ENCODE peak calls at places on chromosomes 11 and 22, in nine cellular contexts. W is globus pallidus; D is NCI-H1092; E is DMS153; X is nephron progenitor cell; N is CD8-positive, alpha-beta T cell; T is foreskin melanocyte; K is RPMI8226; M is T-helper 1 cell. B is an unnamed sample.

GRCh38 chr11:29328961-29329441 is 687.8 kb downstream of the KCNA4 start:
- DNase-seq in K (peak), D (no peak), T (peak), M (no peak), X (no peak), E (peak), N (no peak), W (no peak), B (no peak)

GRCh38 chr11:28072321-28072720 is 35.6 kb downstream of the KIF18A start:
- DNase-seq in T (no peak), X (no peak), E (no peak), W (no peak), N (no peak), M (no peak), K (no peak), D (no peak), B (no peak)

GRCh38 chr22:44147821-44148574 is 32.7 kb upstream of the PARVG start:
- DNase-seq in W (no peak), X (peak), D (no peak), K (no peak), E (no peak), N (no peak), T (no peak), M (no peak), B (no peak)

GRCh38 chr11:121336279-121336947 is 43.8 kb downstream of the SC5D start:
- DNase-seq in W (no peak), M (no peak), E (no peak), K (peak), X (no peak), T (peak), D (no peak), N (no peak), B (no peak)

GRCh38 chr11:63670738-63671321 is 346 bp downstream of the ATL3 start:
- DNase-seq in T (peak), K (peak), M (peak), W (peak), E (peak), D (peak), X (no peak), N (no peak), B (peak)

GRCh38 chr22:35882226-35883027 is 146.2 kb downstream of the RBFOX2 start:
- DNase-seq in D (no peak), K (peak), M (no peak), N (no peak), X (no peak), W (no peak), E (no peak), T (no peak), B (no peak)

GRCh38 chr11:57417056-57417455 is 9.9 kb downstream of the SLC43A3 start:
- DNase-seq in M (no peak), N (no peak), E (no peak), X (no peak), D (no peak), W (no peak), K (no peak), T (no peak), B (no peak)

GRCh38 chr11:72585762-72586590 is 88.2 kb downstream of the PDE2A start:
- DNase-seq in E (peak), N (peak), K (peak), X (peak), D (peak), M (peak), W (peak), T (no peak), B (peak)

GRCh38 chr11:88739524-88739923 is 326.3 kb downstream of the GRM5 start:
- DNase-seq in D (no peak), W (no peak), N (no peak), K (no peak), M (no peak), T (no peak), E (no peak), X (no peak), B (no peak)

GRCh38 chr11:27075192-27075591 is 34.6 kb downstream of the BBOX1 start:
- DNase-seq in X (no peak), D (no peak), K (no peak), E (no peak), T (no peak), N (no peak), W (no peak), M (no peak), B (no peak)

B was measured in T follicular helper cell.